ENCODE peak calls at places on chromosomes 4 and X, in eight cellular contexts. D is cardiac fibroblast; L is vagina; G is activated naive CD8-positive, alpha-beta T cell treated with anti-CD3 and anti-CD28 coated beads for 36 hours; P is GDM1; X is stomach; H is colonic mucosa; O is kidney glomerular epithelial cell. Z is an unnamed sample.

GRCh38 chrX:15336023-15336413 is 695 bp upstream of the PIGA start:
- DNase-seq in D (peak; percentile 75), L (no peak), G (peak; percentile 32), P (no peak), X (no peak), H (no peak), O (peak; percentile 32), Z (no peak)

GRCh38 chrX:154436597-154437397 is at the start of gene GDI1:
- DNase-seq in D (peak; percentile 65), L (no peak), G (peak; percentile 58), P (no peak), X (peak; percentile 43), H (no peak), O (no peak), Z (peak; percentile 60)

GRCh38 chr4:24056258-24056657 is 166.4 kb upstream of the PPARGC1A start:
- DNase-seq in D (no peak), L (no peak), G (no peak), P (no peak), X (no peak), H (no peak), O (no peak), Z (no peak)

GRCh38 chrX:17531500-17531899 is 156.5 kb downstream of the NHS start:
- DNase-seq in D (no peak), L (no peak), G (no peak), P (no peak), X (no peak), H (no peak), O (no peak), Z (no peak)

GRCh38 chr4:7828926-7829325 is 110.7 kb downstream of the AFAP1 start:
- DNase-seq in D (peak; percentile 84), L (no peak), G (no peak), P (no peak), X (no peak), H (no peak), O (peak; percentile 59), Z (no peak)

GRCh38 chr4:150477869-150478268 is 104.1 kb upstream of the MAB21L2 start:
- DNase-seq in D (no peak), L (no peak), G (no peak), P (no peak), X (no peak), H (no peak), O (no peak), Z (no peak)

GRCh38 chr4:49000806-49001205 is 14.7 kb downstream of the CWH43 start:
- DNase-seq in D (no peak), L (no peak), G (no peak), P (no peak), X (no peak), H (no peak), O (peak; percentile 7), Z (no peak)

GRCh38 chr4:123463869-123464268 is 67.3 kb downstream of the SPRY1 start:
- DNase-seq in D (no peak), L (no peak), G (no peak), P (no peak), X (no peak), H (no peak), O (no peak), Z (no peak)

GRCh38 chr4:140996757-140997156 is 136.5 kb downstream of the RNF150 start:
- DNase-seq in D (peak; percentile 9), L (no peak), G (no peak), P (no peak), X (no peak), H (no peak), O (peak; percentile 96), Z (no peak)

GRCh38 chr4:93127489-93127888 is 701.1 kb upstream of the ATOH1 start:
- DNase-seq in D (no peak), L (no peak), G (no peak), P (no peak), X (no peak), H (no peak), O (no peak), Z (no peak)

GRCh38 chrX:2650865-2651264 is 40.2 kb upstream of the CD99 start:
- DNase-seq in D (peak; percentile 31), L (no peak), G (no peak), P (no peak), X (no peak), H (no peak), O (no peak), Z (no peak)

GRCh38 chrX:21158678-21159077 is 215.5 kb upstream of the CNKSR2 start:
- DNase-seq in D (no peak), L (no peak), G (no peak), P (no peak), X (no peak), H (no peak), O (no peak), Z (no peak)

GRCh38 chr4:15651682-15652081 is 3.5 kb downstream of the FBXL5 start:
- DNase-seq in D (no peak), L (no peak), G (no peak), P (no peak), X (no peak), H (no peak), O (no peak), Z (no peak)

GRCh38 chrX:15146515-15146914 is 123.4 kb downstream of the ASB9 start:
- DNase-seq in D (peak; percentile 16), L (no peak), G (no peak), P (no peak), X (peak; percentile 28), H (peak; percentile 47), O (no peak), Z (peak; percentile 32)

GRCh38 chr4:5912614-5913019 is 19.7 kb upstream of the CRMP1 start:
- DNase-seq in D (no peak), L (no peak), G (no peak), P (no peak), X (no peak), H (no peak), O (no peak), Z (no peak)

GRCh38 chrX:21374163-21374993 is at the start of gene CNKSR2:
- DNase-seq in D (peak; percentile 6), L (no peak), G (peak; percentile 81), P (peak; percentile 65), X (peak; percentile 65), H (no peak), O (no peak), Z (no peak)

GRCh38 chrX:1618689-1619088 is 3.8 kb downstream of the ASMT start:
- DNase-seq in D (no peak), L (no peak), G (no peak), P (no peak), X (no peak), H (no peak), O (no peak), Z (no peak)

GRCh38 chr4:14218641-14219040 is 591.1 kb upstream of the BOD1L1 start:
- DNase-seq in D (no peak), L (no peak), G (no peak), P (no peak), X (no peak), H (peak; percentile 19), O (no peak), Z (no peak)

GRCh38 chrX:68421651-68422050 is 11.6 kb downstream of the OPHN1 start:
- DNase-seq in D (no peak), L (no peak), G (no peak), P (no peak), X (no peak), H (no peak), O (no peak), Z (no peak)

GRCh38 chr4:150368667-150369066 is 213.3 kb upstream of the MAB21L2 start:
- DNase-seq in D (no peak), L (no peak), G (no peak), P (no peak), X (no peak), H (no peak), O (no peak), Z (no peak)

GRCh38 chr4:31803511-31804195 is 1083.5 kb downstream of the PCDH7 start:
- DNase-seq in D (peak; percentile 19), L (no peak), G (no peak), P (no peak), X (no peak), H (no peak), O (no peak), Z (no peak)

GRCh38 chrX:47814853-47815252 is 21.8 kb upstream of the ZNF81 start:
- DNase-seq in D (peak; percentile 7), L (no peak), G (no peak), P (peak; percentile 6), X (no peak), H (no peak), O (no peak), Z (no peak)

GRCh38 chr4:15066140-15066539 is 63.9 kb downstream of the CPEB2 start:
- DNase-seq in D (no peak), L (no peak), G (no peak), P (no peak), X (no peak), H (no peak), O (no peak), Z (no peak)

GRCh38 chrX:9562851-9563250 is 98.0 kb downstream of the TBL1X start:
- DNase-seq in D (peak; percentile 88), L (no peak), G (no peak), P (no peak), X (no peak), H (no peak), O (peak; percentile 87), Z (peak; percentile 32)

GRCh38 chr4:17058506-17058905 is 160.1 kb upstream of the LDB2 start:
- DNase-seq in D (peak; percentile 63), L (no peak), G (no peak), P (no peak), X (no peak), H (no peak), O (no peak), Z (no peak)

GRCh38 chr4:173182403-173182802 is 13.8 kb downstream of the GALNT7 start:
- DNase-seq in D (peak; percentile 56), L (no peak), G (no peak), P (no peak), X (no peak), H (no peak), O (peak; percentile 85), Z (no peak)

GRCh38 chr4:64899563-64899962 is 490.3 kb upstream of the TECRL start:
- DNase-seq in D (no peak), L (no peak), G (no peak), P (no peak), X (no peak), H (no peak), O (no peak), Z (no peak)

GRCh38 chrX:63738696-63739095 is 46.3 kb downstream of the ARHGEF9 start:
- DNase-seq in D (no peak), L (no peak), G (no peak), P (no peak), X (no peak), H (no peak), O (no peak), Z (no peak)

GRCh38 chr4:6942238-6942800 is 32.7 kb downstream of the TBC1D14 start:
- DNase-seq in D (peak; percentile 95), L (no peak), G (peak; percentile 30), P (peak; percentile 17), X (no peak), H (no peak), O (peak; percentile 88), Z (peak; percentile 48)

GRCh38 chrX:64202808-64203320 is 2.6 kb downstream of the AMER1 start:
- DNase-seq in D (no peak), L (no peak), G (no peak), P (no peak), X (no peak), H (no peak), O (no peak), Z (no peak)

GRCh38 chr4:36054750-36055467 is 189.4 kb downstream of the ARAP2 start:
- DNase-seq in D (no peak), L (no peak), G (no peak), P (no peak), X (no peak), H (no peak), O (no peak), Z (no peak)

GRCh38 chr4:141056473-141056872 is 76.8 kb downstream of the RNF150 start:
- DNase-seq in D (no peak), L (no peak), G (no peak), P (no peak), X (no peak), H (no peak), O (no peak), Z (no peak)

GRCh38 chr4:57329279-57329678 is 219.1 kb upstream of the IGFBP7 start:
- DNase-seq in D (no peak), L (no peak), G (no peak), P (no peak), X (no peak), H (no peak), O (no peak), Z (no peak)